ENCODE peak calls at places on chromosome 13, in ten cellular contexts. V, H, G, L, D, Y, F, O, Z and M are unnamed samples.
A peak's percentile ranks its signal among the peaks of the same experiment; 100 is the strongest.

GRCh38 chr13:32314968-32315254 is 252 bp downstream of the ZAR1L start:
- DNase-seq in Y (no peak), G (peak; percentile 64), V (no peak), O (peak; percentile 71), F (no peak), H (peak; percentile 64), L (peak; percentile 57), D (peak; percentile 50), Z (peak; percentile 52), M (no peak)

GRCh38 chr13:111217661-111218060 is 102.6 kb downstream of the ARHGEF7 start:
- DNase-seq in O (no peak), G (no peak), F (no peak), D (no peak), Z (no peak), Y (no peak), L (no peak), H (no peak), V (no peak), M (no peak)

GRCh38 chr13:99859178-99860177 is 112.1 kb downstream of the ZIC5 start:
- DNase-seq in V (no peak), D (no peak), Z (no peak), L (no peak), O (peak; percentile 57), G (no peak), H (peak; percentile 84), Y (no peak), F (peak; percentile 61), M (no peak)

GRCh38 chr13:38090913-38091312 is 221.3 kb upstream of the TRPC4 start:
- DNase-seq in D (no peak), Y (no peak), Z (no peak), F (no peak), V (no peak), L (no peak), G (no peak), O (no peak), H (no peak), M (no peak)

GRCh38 chr13:112132619-112133018 is 65.7 kb downstream of the SOX1 start:
- DNase-seq in F (no peak), H (no peak), D (no peak), G (no peak), Z (no peak), O (no peak), V (no peak), Y (no peak), L (no peak), M (no peak)

GRCh38 chr13:88896466-88896865 is 1225.3 kb downstream of the SLITRK5 start:
- DNase-seq in Y (no peak), L (no peak), V (no peak), G (no peak), D (no peak), O (no peak), Z (no peak), F (no peak), H (no peak), M (no peak)

GRCh38 chr13:51950722-51951121 is 60.5 kb downstream of the ATP7B start:
- DNase-seq in H (peak; percentile 24), Z (no peak), V (no peak), F (no peak), G (peak; percentile 58), L (no peak), O (peak; percentile 62), D (no peak), Y (no peak), M (no peak)

GRCh38 chr13:42930136-42930535 is 61.9 kb downstream of the EPSTI1 start:
- DNase-seq in Z (no peak), Y (no peak), H (no peak), F (no peak), G (no peak), D (no peak), V (no peak), O (no peak), L (no peak), M (no peak)

GRCh38 chr13:78777973-78778372 is 119.0 kb upstream of the OBI1 start:
- DNase-seq in G (no peak), L (no peak), V (no peak), Y (no peak), Z (no peak), H (no peak), O (no peak), F (no peak), D (no peak), M (no peak)

GRCh38 chr13:59494560-59494970 is 669.2 kb downstream of the DIAPH3 start:
- DNase-seq in Y (no peak), H (no peak), O (no peak), G (peak; percentile 86), L (no peak), V (no peak), F (no peak), D (no peak), Z (no peak), M (no peak)

GRCh38 chr13:25752957-25753540 is 298.8 kb downstream of the SHISA2 start:
- DNase-seq in V (no peak), H (no peak), Y (peak; percentile 13), D (peak; percentile 12), F (no peak), G (no peak), O (no peak), Z (no peak), L (no peak), M (no peak)

GRCh38 chr13:51444922-51445321 is 7.9 kb downstream of the INTS6 start:
- DNase-seq in H (no peak), G (peak; percentile 37), F (no peak), V (no peak), Y (peak; percentile 15), O (no peak), L (no peak), Z (no peak), D (peak; percentile 81), M (no peak)

GRCh38 chr13:40141859-40142555 is 486.5 kb downstream of the COG6 start:
- DNase-seq in F (no peak), Z (no peak), L (no peak), H (no peak), Y (no peak), G (no peak), O (no peak), V (no peak), D (no peak), M (no peak)

GRCh38 chr13:105814219-105814901 is 721.1 kb downstream of the EFNB2 start:
- DNase-seq in L (no peak), D (no peak), H (no peak), O (no peak), F (no peak), G (no peak), V (peak; percentile 85), Y (no peak), Z (no peak), M (no peak)

GRCh38 chr13:71754407-71754974 is 112.5 kb downstream of the DACH1 start:
- DNase-seq in H (no peak), Z (no peak), D (no peak), F (no peak), G (peak; percentile 10), V (no peak), Y (no peak), L (no peak), O (no peak), M (no peak)

GRCh38 chr13:112719016-112719415 is 29.2 kb downstream of the ATP11A start:
- DNase-seq in D (no peak), G (peak; percentile 95), Z (no peak), H (no peak), L (no peak), O (no peak), Y (no peak), F (no peak), V (no peak), M (no peak)

GRCh38 chr13:28719227-28719562 is 425 bp upstream of the SLC46A3 start:
- DNase-seq in G (peak; percentile 11), Y (no peak), F (no peak), D (no peak), O (no peak), H (no peak), L (no peak), V (no peak), Z (no peak), M (no peak)